ENCODE peak calls at places on chromosomes 7 and 10, in seven cellular contexts. E is BE2C; Q is lower lobe of right lung; G is dorsolateral prefrontal cortex; T is AG10803; S is CD8-positive, alpha-beta T cell; M is epithelial cell of esophagus. R is an unnamed sample.

GRCh38 chr10:126391162-126391880 is 3.0 kb upstream of the ADAM12 start:
- DNase-seq in G (no peak), M (no peak), T (peak), S (no peak), Q (no peak), E (no peak), R (peak)

GRCh38 chr10:29392376-29393021 is 103.6 kb downstream of the LYZL1 start:
- DNase-seq in E (peak), T (peak), M (peak), S (no peak), Q (no peak), G (no peak), R (peak)

GRCh38 chr10:70358446-70358845 is 24.0 kb downstream of the LRRC20 start:
- DNase-seq in E (no peak), G (no peak), T (no peak), M (no peak), S (no peak), Q (no peak), R (no peak)

GRCh38 chr10:113687041-113687440 is 7.3 kb downstream of the CASP7 start:
- DNase-seq in Q (no peak), M (no peak), G (no peak), E (no peak), S (no peak), T (no peak), R (no peak)

GRCh38 chr7:36875794-36876193 is 151.5 kb upstream of the AOAH start:
- DNase-seq in E (no peak), S (no peak), T (no peak), Q (no peak), G (no peak), M (peak), R (no peak)

GRCh38 chr10:63227207-63227895 is 94.2 kb downstream of the NRBF2 start:
- DNase-seq in S (no peak), T (no peak), Q (no peak), G (no peak), E (no peak), M (no peak), R (no peak)

GRCh38 chr10:119178371-119179119 is at the start of gene PRDX3:
- DNase-seq in S (peak), G (peak), E (peak), Q (peak), M (peak), T (peak), R (peak)

GRCh38 chr7:128835790-128836641 is 5.8 kb downstream of the FLNC start:
- DNase-seq in T (peak), M (no peak), E (no peak), G (peak), Q (peak), S (no peak), R (peak)

GRCh38 chr7:90973146-90973545 is 291.1 kb upstream of the FZD1 start:
- DNase-seq in E (no peak), T (peak), Q (no peak), G (no peak), M (no peak), S (no peak), R (no peak)

GRCh38 chr7:80183900-80184685 is 49.5 kb downstream of the GNAI1 start:
- DNase-seq in G (no peak), M (no peak), Q (no peak), T (no peak), E (no peak), S (no peak), R (no peak)

GRCh38 chr7:157657741-157658740 is 321.2 kb downstream of the DNAJB6 start:
- DNase-seq in T (no peak), M (no peak), Q (no peak), E (no peak), G (no peak), S (no peak), R (no peak)

GRCh38 chr10:4947635-4948596 is 15.3 kb upstream of the AKR1C1 start:
- DNase-seq in M (peak), S (no peak), G (no peak), E (no peak), T (peak), Q (no peak), R (peak)

GRCh38 chr10:116960066-116960465 is 44.9 kb downstream of the SHTN1 start:
- DNase-seq in Q (no peak), T (peak), M (no peak), E (no peak), S (no peak), G (no peak), R (peak)

GRCh38 chr7:129453510-129454248 is 19.4 kb downstream of the STRIP2 start:
- DNase-seq in S (no peak), E (no peak), M (no peak), G (no peak), Q (no peak), T (no peak), R (no peak)

GRCh38 chr10:110458583-110458920 is 39.2 kb upstream of the DUSP5 start:
- DNase-seq in E (no peak), M (no peak), G (no peak), Q (no peak), T (no peak), S (no peak), R (peak)

GRCh38 chr10:110269641-110270318 is 34.9 kb downstream of the SMNDC1 start:
- DNase-seq in M (no peak), Q (no peak), E (no peak), S (no peak), G (no peak), T (peak), R (peak)

GRCh38 chr10:42980553-42981357 is 96.1 kb upstream of the RET start:
- DNase-seq in G (peak), E (no peak), T (no peak), M (no peak), S (no peak), Q (no peak), R (no peak)

GRCh38 chr7:40716052-40716451 is 581.2 kb downstream of the SUGCT start:
- DNase-seq in T (peak), G (no peak), M (no peak), S (no peak), E (no peak), Q (no peak), R (peak)

GRCh38 chr7:47516985-47517590 is 64.8 kb downstream of the TNS3 start:
- DNase-seq in E (no peak), Q (no peak), S (no peak), G (no peak), M (no peak), T (no peak), R (no peak)

GRCh38 chr10:32348297-32349198 is 1.6 kb upstream of the EPC1 start:
- DNase-seq in M (no peak), G (no peak), E (no peak), S (no peak), T (no peak), Q (no peak), R (no peak)
- H3K4me3 ChIP-seq in M (no peak), G (peak), E (peak), S (no peak), T (no peak), Q (no peak), R (no peak)

GRCh38 chr7:20343211-20343610 is 12.5 kb downstream of the ITGB8 start:
- DNase-seq in G (no peak), Q (no peak), M (no peak), E (no peak), T (no peak), S (no peak), R (no peak)
- TF ChIP-seq CTCF in G (no peak), Q (no peak), M (peak), E (peak), T (peak), S (no peak), R (no peak)

GRCh38 chr10:97771055-97771811 is 566 bp downstream of the SFRP5 start:
- DNase-seq in M (peak), G (no peak), T (peak), E (peak), S (no peak), Q (no peak), R (peak)
- H3K4me3 ChIP-seq in M (no peak), G (peak), T (no peak), E (peak), S (peak), Q (peak), R (peak)

DNA sequence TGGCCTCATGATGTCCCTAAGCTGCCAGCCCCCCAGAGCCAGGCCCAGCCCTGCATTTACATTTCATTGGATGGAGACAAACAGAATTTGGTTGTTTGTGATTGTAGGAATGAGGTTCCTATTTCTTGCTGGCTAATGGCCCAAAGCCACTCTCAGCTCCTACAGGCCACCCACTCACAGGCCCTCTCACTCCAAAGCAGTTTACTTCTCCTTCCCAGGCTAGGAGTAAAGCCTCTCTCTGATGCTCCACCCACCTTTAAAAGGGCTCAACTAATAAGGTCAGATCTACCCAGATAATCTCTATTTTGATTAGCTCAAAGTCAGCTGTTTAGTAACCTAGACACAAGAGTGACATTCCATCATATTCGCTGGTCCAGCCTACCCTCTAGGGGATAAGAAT is 11.2 kb upstream of the CUZD1 start:
- DNase-seq in S (no peak), T (peak), M (no peak), Q (no peak), E (no peak), G (no peak), R (no peak)
- TF ChIP-seq CTCF in S (no peak), T (no peak), M (no peak), Q (no peak), E (no peak), G (no peak), R (no peak)

GRCh38 chr10:38038932-38039245 is 28.4 kb downstream of the ZNF33A start:
- DNase-seq in G (no peak), E (no peak), Q (no peak), M (no peak), S (no peak), T (no peak), R (no peak)
- H3K4me3 ChIP-seq in G (no peak), E (no peak), Q (no peak), M (no peak), S (no peak), T (no peak), R (no peak)

R was measured in cardiac fibroblast.